ENCODE peak calls at places on chromosomes 4 and X, in four cellular contexts. O is K562, D is HL-60, W is GM12878. V is an unnamed sample.

GRCh38 chrX:118724775-118725174 is 2.6 kb upstream of the IL13RA1 start:
- DNase-seq in W (no peak), D (no peak), O (peak), V (no peak)

GRCh38 chr4:133102612-133103409 is 46.3 kb upstream of the PCDH10 start:
- DNase-seq in W (no peak), O (no peak), D (no peak), V (no peak)

GRCh38 chr4:188246488-188246887 is 107.2 kb downstream of the TRIML1 start:
- DNase-seq in O (no peak), D (no peak), W (no peak), V (no peak)

GRCh38 chr4:161829631-161830030 is 334.2 kb downstream of the FSTL5 start:
- DNase-seq in O (no peak), W (no peak), D (no peak), V (no peak)

GRCh38 chr4:19382993-19383392 is 868.7 kb upstream of the SLIT2 start:
- DNase-seq in W (no peak), O (no peak), D (no peak), V (no peak)

GRCh38 chr4:139526928-139527327 is 29.1 kb downstream of the SETD7 start:
- DNase-seq in O (no peak), D (no peak), W (no peak), V (no peak)

GRCh38 chrX:57516491-57516890 is 75.3 kb upstream of the ZXDB start:
- DNase-seq in W (no peak), D (no peak), O (no peak), V (no peak)

GRCh38 chr4:75497133-75497532 is 17.1 kb downstream of the RCHY1 start:
- DNase-seq in W (no peak), O (no peak), D (no peak), V (no peak)

GRCh38 chrX:72609313-72609712 is 36.7 kb upstream of the HDAC8 start:
- DNase-seq in W (no peak), D (no peak), O (peak), V (no peak)

GRCh38 chrX:15930585-15930984 is 76.0 kb upstream of the AP1S2 start:
- DNase-seq in W (peak), D (no peak), O (no peak), V (no peak)

GRCh38 chr4:40331092-40331824 is 3.9 kb upstream of the CHRNA9 start:
- DNase-seq in W (no peak), O (no peak), D (no peak), V (no peak)

GRCh38 chrX:109619816-109620215 is 5.2 kb downstream of the KCNE5 start:
- DNase-seq in W (no peak), O (no peak), D (peak), V (no peak)

DNA sequence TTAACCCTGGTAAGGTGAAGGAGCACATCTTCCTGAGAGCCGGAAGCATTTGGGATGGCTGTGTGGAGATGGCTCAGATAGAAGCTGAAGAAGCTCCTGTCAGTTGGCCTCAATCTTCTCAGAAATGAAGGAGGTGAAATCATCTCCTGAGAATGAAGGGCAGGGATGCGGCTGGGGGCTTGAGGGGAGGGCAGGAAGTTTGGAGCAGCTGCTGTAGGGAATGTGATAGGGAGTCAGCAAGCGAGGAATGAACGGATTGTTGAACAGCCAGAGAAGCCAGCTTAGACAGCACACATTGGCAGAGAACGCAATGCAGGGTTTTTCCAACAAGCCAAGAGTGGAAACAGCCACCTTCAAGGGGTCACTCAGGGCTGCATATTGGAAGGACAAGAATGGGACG is 10.0 kb downstream of the KCNE5 start:
- DNase-seq in O (no peak), W (no peak), D (no peak), V (no peak)
- TF ChIP-seq SPI1 in O (no peak), W (no peak), D (no peak), V (no peak)

DNA sequence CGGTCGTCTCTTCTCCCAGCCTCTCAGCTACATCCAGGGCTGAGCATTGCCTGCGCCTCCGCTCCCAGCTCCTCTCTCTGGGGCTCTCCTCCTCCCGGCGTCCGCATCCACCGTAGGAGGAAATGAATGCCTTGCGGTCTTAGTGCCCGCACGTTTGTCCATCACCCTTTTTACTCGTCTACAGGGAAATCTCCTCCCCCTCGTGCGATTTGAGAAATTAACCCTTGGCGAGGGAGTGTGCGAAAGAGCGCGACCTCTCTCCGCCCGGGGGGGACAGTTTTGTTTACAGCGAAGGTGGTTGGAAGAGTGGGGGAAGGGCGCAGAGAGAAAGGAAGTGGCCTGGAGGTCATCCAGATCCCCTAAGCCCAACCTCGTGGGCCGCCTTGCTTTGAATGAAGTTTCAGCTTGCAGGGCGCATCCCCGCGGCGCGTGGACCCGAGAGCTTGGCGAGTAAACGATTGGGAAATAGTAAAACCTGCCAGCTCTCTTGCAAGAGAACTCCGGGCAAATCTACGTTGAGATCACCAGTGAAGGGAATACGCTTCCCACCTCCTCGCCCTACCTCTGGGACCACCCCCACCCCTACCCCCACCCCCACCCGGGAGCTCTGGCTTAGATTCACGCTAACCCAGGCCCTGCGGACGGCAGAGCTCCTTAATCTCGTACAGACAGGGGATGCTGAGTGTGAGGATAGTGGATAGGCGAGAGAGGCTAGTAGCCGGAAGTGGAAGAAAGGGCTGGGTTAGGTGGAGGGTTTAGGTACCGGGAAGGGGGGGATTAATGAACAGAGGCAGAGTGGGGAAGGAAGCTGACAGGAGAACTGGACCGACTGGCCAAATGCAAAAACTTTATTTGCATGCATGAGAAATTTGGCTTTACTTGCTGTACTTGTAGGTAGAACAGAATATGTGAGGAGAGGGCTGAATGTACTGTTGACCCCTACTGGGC is at the start of gene ELOVL6:
- DNase-seq in O (peak), W (peak), D (no peak), V (no peak)
- TF ChIP-seq SPI1 in O (peak), W (peak), D (no peak), V (peak)

DNA sequence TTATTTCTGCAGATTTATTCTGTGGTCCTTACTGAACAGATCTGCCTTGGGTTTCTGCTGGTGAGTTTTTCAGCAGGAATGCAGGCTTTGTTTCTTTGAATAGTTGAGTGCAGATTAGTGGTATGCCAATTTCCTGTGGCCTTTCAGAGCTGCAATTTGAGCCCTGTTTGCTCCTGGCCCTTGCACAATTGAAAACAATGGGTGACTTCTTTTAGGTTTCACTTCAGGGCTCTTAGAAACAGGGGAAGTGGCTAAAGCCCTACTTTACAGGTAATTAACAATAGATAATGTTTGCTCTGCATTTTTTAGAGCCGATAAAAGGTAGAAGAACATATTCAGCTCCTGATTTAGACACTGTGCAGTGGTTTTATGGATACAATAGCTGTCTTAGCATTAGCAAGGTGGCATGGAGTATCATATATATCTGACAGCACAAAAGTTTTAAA is 21.9 kb downstream of the SPRY1 start:
- DNase-seq in W (no peak), D (no peak), O (no peak), V (no peak)
- TF ChIP-seq SPI1 in W (peak), D (peak), O (no peak), V (peak)

DNA sequence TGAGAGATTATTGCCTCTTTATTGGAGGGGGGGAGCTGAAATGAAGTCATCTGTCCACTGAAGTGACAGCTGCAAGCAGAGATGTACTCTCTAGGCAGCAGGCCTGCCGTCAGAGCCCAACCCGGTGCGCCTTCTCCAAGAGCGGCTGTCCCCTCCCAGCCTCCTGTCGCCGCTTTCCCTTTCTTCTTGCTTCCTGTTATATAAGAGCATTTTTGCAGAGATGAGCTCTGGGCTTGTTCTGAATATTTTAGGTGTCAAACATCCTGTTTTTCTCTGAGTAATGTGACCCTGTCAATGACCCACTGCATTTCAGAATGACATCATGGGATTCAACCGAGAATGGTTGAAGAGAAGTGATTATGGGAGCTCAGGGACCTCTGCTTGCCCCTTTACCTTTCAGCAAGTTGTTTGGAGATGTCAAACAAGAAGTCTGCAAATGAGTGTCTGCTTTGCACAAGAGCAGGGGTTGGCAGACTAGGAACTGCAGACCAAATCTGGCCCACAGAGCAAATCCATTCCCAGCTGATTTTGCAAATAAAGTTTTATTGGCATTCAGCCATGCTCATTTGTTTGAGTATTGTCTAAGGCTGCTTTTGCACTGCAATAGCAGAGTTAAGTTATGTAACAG is 79.9 kb downstream of the SLC9A6 start:
- DNase-seq in D (no peak), W (no peak), O (no peak), V (no peak)
- TF ChIP-seq SPI1 in D (no peak), W (no peak), O (no peak), V (no peak)

DNA sequence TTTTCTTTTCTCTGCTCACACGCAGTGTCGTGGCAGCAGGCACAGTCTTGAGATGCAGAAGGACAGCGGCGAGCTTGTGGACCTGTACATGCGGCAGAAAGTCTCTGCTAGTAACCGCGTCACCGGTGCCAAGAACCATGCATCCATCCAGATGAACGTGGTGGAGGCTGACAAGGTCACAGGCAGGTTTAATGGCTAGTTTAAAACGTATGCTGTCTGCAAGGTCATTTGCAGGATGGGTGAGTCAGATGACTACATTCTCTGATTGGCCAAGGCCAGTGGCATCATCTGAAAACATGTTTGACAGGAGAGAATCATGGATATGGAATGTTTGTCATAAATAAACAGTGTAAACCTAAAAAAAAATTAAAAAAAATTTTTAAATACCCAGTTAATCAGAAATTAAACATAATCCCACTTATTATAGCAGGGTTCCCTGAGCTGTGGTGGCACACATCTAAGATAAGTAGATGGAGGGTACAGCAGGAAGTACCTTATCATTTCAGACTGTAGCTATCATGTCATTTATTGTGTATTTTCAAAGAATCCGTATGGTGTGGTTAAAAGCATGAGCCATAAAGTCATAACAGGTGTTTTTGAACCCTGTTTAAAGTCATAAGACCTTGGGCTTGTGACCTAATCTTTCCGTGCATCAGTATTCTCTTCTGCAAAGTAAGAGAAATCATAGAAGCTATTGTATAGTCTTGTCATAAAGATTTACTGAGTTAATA is 7.5 kb upstream of the BMP2K start:
- DNase-seq in D (no peak), O (no peak), W (no peak), V (no peak)
- TF ChIP-seq SPI1 in D (no peak), O (no peak), W (no peak), V (no peak)